ENCODE peak calls at places on chromosomes 1 and 21, in six cellular contexts. Y is GM23338; J is left lung; I is CD8-positive, alpha-beta T cell; T is lower leg skin; P is astrocyte of the cerebellum. L is an unnamed sample.

GRCh38 chr1:17119076-17119743 is at the start of gene PADI2:
- DNase-seq in Y (peak; percentile 89), J (peak; percentile 77), I (peak; percentile 2), T (no peak), P (no peak), L (no peak)

GRCh38 chr1:230008721-230009120 is 58.3 kb upstream of the GALNT2 start:
- DNase-seq in Y (no peak), J (no peak), I (no peak), T (no peak), P (no peak), L (no peak)

GRCh38 chr1:113243529-113243928 is 146.8 kb upstream of the MAGI3 start:
- DNase-seq in Y (no peak), J (no peak), I (no peak), T (no peak), P (no peak), L (no peak)

GRCh38 chr1:185315364-185316108 is 1.5 kb downstream of the IVNS1ABP start:
- DNase-seq in Y (no peak), J (no peak), I (no peak), T (no peak), P (no peak), L (no peak)

GRCh38 chr1:213761845-213762407 is 225.8 kb upstream of the PROX1 start:
- DNase-seq in Y (peak; percentile 25), J (no peak), I (peak; percentile 6), T (no peak), P (no peak), L (no peak)

GRCh38 chr21:33540711-33541104 is 1.2 kb downstream of the GART start:
- DNase-seq in Y (peak; percentile 32), J (no peak), I (no peak), T (no peak), P (no peak), L (no peak)

GRCh38 chr1:203239906-203240305 is 10.4 kb upstream of the CHIT1 start:
- DNase-seq in Y (no peak), J (no peak), I (no peak), T (no peak), P (no peak), L (no peak)

GRCh38 chr1:23657659-23658275 is 33.8 kb upstream of the RPL11 start:
- DNase-seq in Y (peak; percentile 94), J (peak; percentile 43), I (peak; percentile 9), T (no peak), P (peak; percentile 11), L (no peak)

GRCh38 chr1:225119307-225119706 is 189.8 kb downstream of the DNAH14 start:
- DNase-seq in Y (no peak), J (no peak), I (no peak), T (no peak), P (no peak), L (no peak)

GRCh38 chr1:29254346-29254745 is 18.0 kb downstream of the PTPRU start:
- DNase-seq in Y (no peak), J (no peak), I (no peak), T (no peak), P (no peak), L (no peak)

GRCh38 chr1:29255134-29255666 is 18.9 kb downstream of the PTPRU start:
- DNase-seq in Y (no peak), J (no peak), I (no peak), T (no peak), P (no peak), L (no peak)

GRCh38 chr1:29258189-29258973 is 22.1 kb downstream of the PTPRU start:
- DNase-seq in Y (no peak), J (no peak), I (no peak), T (no peak), P (no peak), L (no peak)

GRCh38 chr1:29256979-29257804 is 20.9 kb downstream of the PTPRU start:
- DNase-seq in Y (peak; percentile 56), J (no peak), I (no peak), T (no peak), P (no peak), L (no peak)

GRCh38 chr1:29256395-29256794 is 20.1 kb downstream of the PTPRU start:
- DNase-seq in Y (peak; percentile 57), J (no peak), I (no peak), T (no peak), P (no peak), L (no peak)
- TF ChIP-seq CTCF in Y (no peak), J (no peak), I (no peak), T (no peak), P (no peak), L (no peak)

GRCh38 chr1:85279463-85280080 is 3.1 kb upstream of the BCL10 start:
- DNase-seq in Y (peak; percentile 28), J (no peak), I (no peak), T (no peak), P (no peak), L (no peak)
- H3K4me3 ChIP-seq in Y (no peak overlapping the region), J (no peak overlapping the region), I (no peak overlapping the region), T (no peak overlapping the region), P (no peak overlapping the region), L (peak overlapping the region; percentile 33)

DNA sequence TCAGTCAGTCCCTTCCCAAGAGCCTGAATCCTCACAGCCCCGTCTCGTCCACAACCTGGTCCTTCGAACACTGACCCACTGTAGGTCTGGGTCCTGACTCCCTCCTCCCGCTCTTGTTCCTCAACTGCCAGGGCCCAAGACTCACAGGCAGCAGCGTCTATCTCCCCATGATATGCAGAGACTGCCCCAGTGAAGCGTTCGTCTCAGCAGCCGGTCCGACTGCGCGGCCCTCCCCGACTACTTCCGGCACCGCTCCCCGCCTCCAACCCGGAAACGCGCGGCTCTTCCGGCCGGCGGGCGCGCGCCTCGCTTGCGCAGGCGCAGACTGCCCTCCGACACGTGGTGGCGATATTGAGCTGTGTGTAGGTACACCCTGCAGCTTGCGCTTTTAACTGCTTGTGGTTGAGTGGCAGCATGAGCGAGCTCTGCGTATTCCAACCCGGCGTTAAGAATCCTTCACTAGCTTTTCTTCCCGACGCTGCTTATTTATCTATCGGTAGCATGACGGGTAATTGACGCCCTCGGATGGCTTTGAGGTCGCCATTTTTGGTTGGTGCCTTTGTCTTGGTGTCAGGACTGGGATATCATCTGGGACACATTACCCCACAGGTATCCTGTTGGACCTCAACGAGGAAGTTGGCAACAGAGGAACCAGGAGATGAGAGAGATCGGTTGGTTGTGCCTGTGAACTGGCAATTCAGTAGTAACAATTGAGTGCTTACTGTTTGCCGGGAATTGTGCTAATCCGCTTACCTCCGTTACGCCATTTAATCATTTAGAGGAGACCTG is at the start of gene TAF12:
- DNase-seq in Y (peak; percentile 96), J (peak; percentile 94), I (peak; percentile 91), T (peak; percentile 89), P (peak; percentile 83), L (peak; percentile 80)
- TF ChIP-seq CTCF in Y (no peak), J (peak; percentile 35), I (peak; percentile 32), T (no peak), P (peak; percentile 33), L (peak; percentile 18)

DNA sequence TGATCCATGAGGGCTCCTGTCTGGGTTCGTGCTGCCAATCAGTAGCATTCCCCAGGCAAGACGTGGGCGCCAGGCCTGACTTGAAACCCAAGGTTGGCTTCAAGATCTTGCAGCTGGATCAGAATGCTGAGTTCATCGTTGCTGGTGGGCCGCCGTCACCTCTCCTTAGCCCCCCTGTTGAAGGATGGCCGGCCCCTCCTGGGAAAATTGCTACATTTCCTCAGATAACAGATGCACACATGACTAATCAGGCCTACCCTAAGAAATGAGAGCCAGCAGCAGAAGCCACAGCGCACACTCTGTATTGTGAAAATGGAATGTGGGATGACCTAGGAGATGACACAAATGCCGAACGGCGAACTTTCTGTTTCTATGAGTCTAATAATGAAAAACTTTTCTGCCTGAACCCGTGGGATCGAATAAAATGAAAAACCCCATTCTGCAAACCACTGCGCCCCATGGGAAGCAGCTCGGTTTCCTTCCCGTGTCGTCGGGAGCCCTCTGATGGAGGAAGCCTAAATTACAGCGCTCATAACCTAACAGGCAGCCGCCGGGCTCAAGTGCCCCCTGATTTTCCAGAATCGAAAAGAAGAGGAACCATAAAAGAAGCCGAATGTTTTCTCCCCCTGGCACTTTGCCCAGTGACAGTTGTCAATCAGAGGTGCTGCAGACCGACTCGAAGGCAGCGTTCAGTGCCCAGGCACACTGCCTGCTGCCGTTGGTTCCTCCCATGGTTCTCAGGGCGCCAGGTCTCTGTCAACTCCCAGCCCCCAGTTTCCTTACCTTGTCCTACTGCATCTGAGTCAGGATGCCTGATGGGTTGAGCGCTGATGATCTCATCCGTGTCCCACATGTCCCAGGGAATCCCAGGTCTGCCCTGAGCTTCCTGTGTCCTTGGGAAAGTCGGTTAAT is 38.2 kb upstream of the H6PD start:
- DNase-seq in Y (peak; percentile 90), J (peak; percentile 77), I (peak; percentile 42), T (peak; percentile 62), P (peak; percentile 53), L (peak; percentile 78)
- H3K4me3 ChIP-seq in Y (no peak overlapping the region), J (no peak overlapping the region), I (no peak overlapping the region), T (no peak overlapping the region), P (no peak overlapping the region), L (peak overlapping the region; percentile 24)